ENCODE peak calls at places on chromosomes 6 and 20, in seven cellular contexts. O, V, H, A, Q, B and D are unnamed samples.

GRCh38 chr20:60101894-60102281 is 143.7 kb downstream of the CDH26 start:
- DNase-seq in O (no peak), V (no peak), H (no peak), A (no peak), Q (no peak), B (no peak), D (no peak)

GRCh38 chr20:47684306-47685080 is 100.8 kb downstream of the SULF2 start:
- DNase-seq in O (no peak), V (no peak), H (no peak), A (no peak), Q (no peak), B (no peak), D (no peak)

GRCh38 chr6:80280258-80281010 is 174.0 kb downstream of the BCKDHB start:
- DNase-seq in O (no peak), V (no peak), H (no peak), A (no peak), Q (peak), B (no peak), D (no peak)

GRCh38 chr6:147201885-147202515 is 2.2 kb upstream of the STXBP5 start:
- DNase-seq in O (no peak), V (peak), H (no peak), A (no peak), Q (peak), B (no peak), D (peak)

GRCh38 chr6:40791004-40791403 is 203.8 kb upstream of the LRFN2 start:
- DNase-seq in O (no peak), V (peak), H (no peak), A (no peak), Q (peak), B (no peak), D (no peak)

GRCh38 chr6:41427642-41428401 is 92.4 kb downstream of the NCR2 start:
- DNase-seq in O (no peak), V (peak), H (peak), A (peak), Q (peak), B (peak), D (peak)

GRCh38 chr6:32194388-32194787 is 1.9 kb upstream of the GPSM3 start:
- DNase-seq in O (no peak), V (no peak), H (no peak), A (no peak), Q (no peak), B (no peak), D (no peak)

GRCh38 chr20:62583424-62583920 is 58.8 kb upstream of the SLCO4A1 start:
- DNase-seq in O (no peak), V (no peak), H (peak), A (no peak), Q (no peak), B (no peak), D (no peak)

GRCh38 chr6:116101790-116102189 is 1.1 kb downstream of the NT5DC1 start:
- DNase-seq in O (no peak), V (no peak), H (no peak), A (no peak), Q (no peak), B (no peak), D (no peak)

GRCh38 chr6:115613488-115613887 is 447.2 kb downstream of the FRK start:
- DNase-seq in O (no peak), V (no peak), H (no peak), A (no peak), Q (no peak), B (no peak), D (no peak)

GRCh38 chr6:140711019-140711613 is 1336.7 kb upstream of the CITED2 start:
- DNase-seq in O (no peak), V (no peak), H (no peak), A (no peak), Q (no peak), B (no peak), D (no peak)

GRCh38 chr6:129844118-129844891 is 16.8 kb downstream of the TMEM244 start:
- DNase-seq in O (no peak), V (peak), H (no peak), A (no peak), Q (no peak), B (no peak), D (no peak)

GRCh38 chr6:161003336-161003735 is 11.8 kb downstream of the MAP3K4 start:
- DNase-seq in O (no peak), V (no peak), H (no peak), A (no peak), Q (no peak), B (no peak), D (no peak)

GRCh38 chr6:16540804-16541752 is 220.2 kb downstream of the ATXN1 start:
- DNase-seq in O (no peak), V (no peak), H (no peak), A (no peak), Q (no peak), B (no peak), D (no peak)

GRCh38 chr6:27753668-27754407 is 158.4 kb downstream of the OR2B2 start:
- DNase-seq in O (peak), V (peak), H (peak), A (peak), Q (peak), B (peak), D (peak)

GRCh38 chr20:6381887-6382286 is 259.1 kb upstream of the FERMT1 start:
- DNase-seq in O (no peak), V (peak), H (no peak), A (no peak), Q (no peak), B (no peak), D (no peak)

GRCh38 chr20:19850190-19850533 is 92.1 kb downstream of the RIN2 start:
- DNase-seq in O (no peak), V (peak), H (peak), A (no peak), Q (no peak), B (no peak), D (no peak)

GRCh38 chr6:4287811-4288244 is 152.5 kb upstream of the ECI2 start:
- DNase-seq in O (no peak), V (no peak), H (no peak), A (no peak), Q (no peak), B (no peak), D (no peak)

GRCh38 chr6:148548065-148548748 is 198.6 kb upstream of the UST start:
- DNase-seq in O (no peak), V (no peak), H (peak), A (no peak), Q (no peak), B (no peak), D (no peak)

GRCh38 chr20:57619053-57619831 is 984 bp downstream of the ZBP1 start:
- DNase-seq in O (peak), V (no peak), H (peak), A (no peak), Q (peak), B (peak), D (peak)

GRCh38 chr20:32201296-32201976 is 6.1 kb downstream of the PLAGL2 start:
- DNase-seq in O (no peak), V (no peak), H (no peak), A (no peak), Q (no peak), B (no peak), D (no peak)

GRCh38 chr6:81752969-81753708 is 658 bp upstream of the TENT5A start:
- DNase-seq in O (peak), V (peak), H (peak), A (peak), Q (peak), B (peak), D (peak)

GRCh38 chr6:141510803-141511202 is 621.9 kb upstream of the GJE1 start:
- DNase-seq in O (no peak), V (no peak), H (no peak), A (no peak), Q (no peak), B (no peak), D (no peak)

GRCh38 chr6:151448623-151449022 is 3.3 kb downstream of the RMND1 start:
- DNase-seq in O (no peak), V (no peak), H (no peak), A (no peak), Q (no peak), B (no peak), D (no peak)

GRCh38 chr6:34521463-34522288 is 34.5 kb downstream of the SPDEF start:
- DNase-seq in O (no peak), V (no peak), H (no peak), A (no peak), Q (peak), B (no peak), D (no peak)

GRCh38 chr6:106739387-106739786 is 110.0 kb downstream of the QRSL1 start:
- DNase-seq in O (no peak), V (no peak), H (peak), A (no peak), Q (no peak), B (peak), D (no peak)

GRCh38 chr6:42041131-42042055 is 8.9 kb upstream of the TAF8 start:
- DNase-seq in O (no peak), V (no peak), H (no peak), A (no peak), Q (peak), B (no peak), D (no peak)

GRCh38 chr20:57660510-57661199 is 40.4 kb upstream of the ZBP1 start:
- DNase-seq in O (no peak), V (no peak), H (no peak), A (no peak), Q (no peak), B (peak), D (peak)

GRCh38 chr6:112218563-112218962 is 35.8 kb downstream of the LAMA4 start:
- DNase-seq in O (no peak), V (peak), H (no peak), A (no peak), Q (no peak), B (no peak), D (no peak)

GRCh38 chr6:156347251-156348049 is 429.7 kb upstream of the ARID1B start:
- DNase-seq in O (no peak), V (no peak), H (no peak), A (no peak), Q (no peak), B (no peak), D (no peak)

GRCh38 chr6:128899651-128900050 is 16.7 kb downstream of the LAMA2 start:
- DNase-seq in O (no peak), V (no peak), H (no peak), A (no peak), Q (no peak), B (no peak), D (no peak)

GRCh38 chr6:4607026-4607704 is 169.0 kb upstream of the CDYL start:
- DNase-seq in O (no peak), V (peak), H (peak), A (no peak), Q (no peak), B (no peak), D (no peak)